ENCODE peak calls at places on chromosome 10, in four cellular contexts. One of them, this sample, is unnamed. For H3K4me1, the result is how much of the 10 kb centered on the place peaks cover.

GRCh38 chr10:67772894-67773511 is 65.0 kb downstream of the DNAJC12 start:
- DNase-seq in HCT116: no peak
- DNase-seq in Peyer's patch: no peak
- DNase-seq in lower lobe of right lung: no peak
- DNase-seq in this sample: no peak

GRCh38 chr10:110335314-110336064 is 30.8 kb upstream of the SMNDC1 start:
- DNase-seq in HCT116: no peak
- DNase-seq in Peyer's patch: no peak
- DNase-seq in lower lobe of right lung: no peak
- DNase-seq in this sample: no peak

GRCh38 chr10:66784796-66785195 is 141.0 kb upstream of the LRRTM3 start:
- DNase-seq in lower lobe of right lung: no peak
- DNase-seq in Peyer's patch: no peak
- DNase-seq in HCT116: no peak
- DNase-seq in this sample: no peak

GRCh38 chr10:22475857-22476600 is 130.7 kb downstream of the SPAG6 start:
- DNase-seq in lower lobe of right lung: no peak
- DNase-seq in HCT116: no peak
- DNase-seq in Peyer's patch: no peak
- DNase-seq in this sample: no peak

GRCh38 chr10:6091630-6092029 is 2.8 kb downstream of the RBM17 start:
- DNase-seq in HCT116: no peak
- DNase-seq in Peyer's patch: no peak
- DNase-seq in lower lobe of right lung: no peak
- DNase-seq in this sample: no peak

GRCh38 chr10:98028168-98028770 is 2.2 kb downstream of the CRTAC1 start:
- DNase-seq in Peyer's patch: no peak
- DNase-seq in lower lobe of right lung: peak
- DNase-seq in HCT116: peak
- DNase-seq in this sample: peak

GRCh38 chr10:115572740-115573455 is 479.7 kb downstream of the ATRNL1 start:
- DNase-seq in Peyer's patch: no peak
- DNase-seq in lower lobe of right lung: no peak
- DNase-seq in HCT116: peak
- DNase-seq in this sample: peak

GRCh38 chr10:52213511-52213831 is 100.6 kb upstream of the DKK1 start:
- DNase-seq in HCT116: no peak
- DNase-seq in Peyer's patch: no peak
- DNase-seq in lower lobe of right lung: no peak
- DNase-seq in this sample: peak

GRCh38 chr10:86205086-86205760 is 161.4 kb downstream of the GRID1 start:
- DNase-seq in Peyer's patch: no peak
- DNase-seq in lower lobe of right lung: no peak
- DNase-seq in HCT116: no peak
- DNase-seq in this sample: no peak

GRCh38 chr10:15485684-15486316 is 114.7 kb upstream of the FAM171A1 start:
- DNase-seq in Peyer's patch: no peak
- DNase-seq in lower lobe of right lung: no peak
- DNase-seq in HCT116: no peak
- DNase-seq in this sample: no peak

GRCh38 chr10:32155075-32155516 is 98.9 kb upstream of the KIF5B start:
- DNase-seq in Peyer's patch: no peak
- DNase-seq in lower lobe of right lung: no peak
- DNase-seq in HCT116: no peak
- DNase-seq in this sample: no peak

GRCh38 chr10:97040248-97040584 is 145.5 kb downstream of the SLIT1 start:
- DNase-seq in HCT116: no peak
- DNase-seq in lower lobe of right lung: no peak
- DNase-seq in Peyer's patch: no peak
- DNase-seq in this sample: no peak

GRCh38 chr10:50469288-50469687 is 154.5 kb downstream of the SGMS1 start:
- DNase-seq in Peyer's patch: no peak
- DNase-seq in HCT116: no peak
- DNase-seq in lower lobe of right lung: no peak
- DNase-seq in this sample: no peak

GRCh38 chr10:95562326-95562725 is 1.2 kb upstream of the SORBS1 start:
- DNase-seq in HCT116: no peak
- DNase-seq in lower lobe of right lung: no peak
- DNase-seq in Peyer's patch: no peak
- DNase-seq in this sample: no peak

GRCh38 chr10:113273151-113273876 is 279.5 kb upstream of the HABP2 start:
- DNase-seq in lower lobe of right lung: peak
- DNase-seq in Peyer's patch: no peak
- DNase-seq in HCT116: no peak
- DNase-seq in this sample: peak

GRCh38 chr10:100345570-100346330 is 1.3 kb upstream of the SCD start:
- DNase-seq in lower lobe of right lung: no peak
- DNase-seq in Peyer's patch: no peak
- DNase-seq in HCT116: no peak
- DNase-seq in this sample: peak

GRCh38 chr10:23343591-23344225 is 889 bp downstream of the C10orf67 start:
- DNase-seq in Peyer's patch: peak
- DNase-seq in lower lobe of right lung: peak
- DNase-seq in HCT116: no peak
- DNase-seq in this sample: peak

GRCh38 chr10:43461950-43462349 is 25.0 kb downstream of the ZNF487 start:
- DNase-seq in HCT116: peak
- DNase-seq in lower lobe of right lung: no peak
- DNase-seq in Peyer's patch: peak
- DNase-seq in this sample: no peak

GRCh38 chr10:133278577-133279265 is 2.1 kb upstream of the ADAM8 start:
- DNase-seq in Peyer's patch: no peak
- DNase-seq in lower lobe of right lung: peak
- DNase-seq in HCT116: no peak
- DNase-seq in this sample: no peak

GRCh38 chr10:44995914-44996633 is 4.6 kb upstream of the ZNF22 start:
- DNase-seq in Peyer's patch: peak
- DNase-seq in HCT116: no peak
- DNase-seq in lower lobe of right lung: no peak
- DNase-seq in this sample: peak

GRCh38 chr10:131089861-131090260 is 221.7 kb downstream of the TCERG1L start:
- DNase-seq in HCT116: no peak
- DNase-seq in Peyer's patch: no peak
- DNase-seq in lower lobe of right lung: no peak
- DNase-seq in this sample: no peak

GRCh38 chr10:129161184-129161583 is 305.9 kb upstream of the MGMT start:
- DNase-seq in HCT116: no peak
- DNase-seq in Peyer's patch: no peak
- DNase-seq in lower lobe of right lung: no peak
- DNase-seq in this sample: peak

GRCh38 chr10:52436664-52437063 is 122.6 kb downstream of the DKK1 start:
- DNase-seq in Peyer's patch: no peak
- DNase-seq in lower lobe of right lung: no peak
- DNase-seq in HCT116: no peak
- DNase-seq in this sample: no peak

GRCh38 chr10:82982110-82982608 is 1107.2 kb downstream of the NRG3 start:
- DNase-seq in Peyer's patch: no peak
- DNase-seq in lower lobe of right lung: no peak
- DNase-seq in HCT116: no peak
- DNase-seq in this sample: no peak

GRCh38 chr10:25245171-25245570 is 70.4 kb downstream of the GPR158 start:
- DNase-seq in lower lobe of right lung: no peak
- DNase-seq in Peyer's patch: no peak
- DNase-seq in HCT116: no peak
- DNase-seq in this sample: no peak

GRCh38 chr10:52004342-52004949 is 305.1 kb upstream of the CSTF2T start:
- DNase-seq in HCT116: peak
- DNase-seq in lower lobe of right lung: no peak
- DNase-seq in Peyer's patch: no peak
- DNase-seq in this sample: no peak

GRCh38 chr10:4655406-4655805 is 170.6 kb upstream of the AKR1E2 start:
- DNase-seq in lower lobe of right lung: no peak
- DNase-seq in HCT116: no peak
- DNase-seq in Peyer's patch: no peak
- DNase-seq in this sample: no peak

GRCh38 chr10:124183617-124184016 is 90.2 kb upstream of the CHST15 start:
- DNase-seq in lower lobe of right lung: no peak
- DNase-seq in Peyer's patch: no peak
- DNase-seq in HCT116: no peak
- DNase-seq in this sample: no peak

GRCh38 chr10:122494833-122495232 is 33.5 kb downstream of the HTRA1 start:
- DNase-seq in Peyer's patch: peak
- DNase-seq in HCT116: peak
- DNase-seq in lower lobe of right lung: peak
- DNase-seq in this sample: no peak

GRCh38 chr10:132980426-132981172 is 38.2 kb upstream of the CFAP46 start:
- DNase-seq in lower lobe of right lung: peak
- DNase-seq in Peyer's patch: no peak
- DNase-seq in HCT116: no peak
- DNase-seq in this sample: no peak

GRCh38 chr10:122276611-122277205 is 5.6 kb downstream of the BTBD16 start:
- DNase-seq in Peyer's patch: no peak
- DNase-seq in lower lobe of right lung: no peak
- DNase-seq in HCT116: peak
- DNase-seq in this sample: peak

GRCh38 chr10:119680668-119681070 is 29.5 kb downstream of the BAG3 start:
- DNase-seq in Peyer's patch: no peak
- DNase-seq in HCT116: no peak
- DNase-seq in lower lobe of right lung: no peak
- DNase-seq in this sample: no peak

DNA sequence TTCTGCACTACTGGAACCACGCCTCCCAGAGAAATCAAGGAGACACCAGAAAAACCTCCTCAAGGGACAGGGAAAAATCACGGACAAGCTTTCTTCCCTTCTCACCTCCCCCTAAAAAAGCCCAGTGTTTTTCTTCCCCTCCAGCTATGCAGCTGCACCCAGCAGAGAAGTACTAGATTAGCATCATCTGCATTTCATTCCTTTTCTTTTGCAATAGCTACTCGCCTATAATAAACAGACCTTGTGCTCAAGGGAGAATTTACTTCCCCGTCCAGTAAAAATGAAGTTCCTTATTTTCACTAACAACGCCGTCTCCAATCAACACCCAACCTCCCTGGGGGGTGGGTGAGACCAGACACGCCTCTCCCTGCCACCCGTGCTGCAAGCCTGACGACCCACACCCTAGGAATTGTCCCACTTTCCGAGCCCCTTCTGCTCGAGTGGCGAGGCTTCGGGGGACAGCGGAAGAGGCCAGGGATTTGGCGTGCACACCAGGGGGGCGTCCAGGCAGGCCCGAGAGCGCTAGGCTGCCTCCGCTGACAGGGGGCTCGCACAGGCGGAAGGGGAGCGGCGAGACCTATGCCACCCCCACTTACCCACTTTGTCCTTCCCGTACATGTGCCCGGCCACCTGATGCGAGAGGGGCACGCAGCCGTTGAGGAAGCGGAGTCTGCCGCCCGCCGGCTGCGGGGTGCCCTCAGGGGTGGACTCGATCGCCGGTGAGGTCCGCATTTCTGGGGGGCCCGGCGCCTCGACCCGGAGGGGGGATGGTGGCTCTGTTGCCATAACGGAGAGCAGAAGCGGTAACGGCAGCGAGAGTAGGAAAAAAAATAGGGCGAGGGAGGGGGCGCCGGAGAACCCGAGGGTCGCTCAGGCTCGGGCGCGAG is 625 bp downstream of the IPMK start:
- DNase-seq in HCT116: no peak
- DNase-seq in lower lobe of right lung: peak
- DNase-seq in Peyer's patch: peak
- DNase-seq in this sample: peak
- H3K4me3 ChIP-seq in HCT116: peak
- H3K4me3 ChIP-seq in lower lobe of right lung: peak
- H3K4me3 ChIP-seq in Peyer's patch: peak
- H3K4me3 ChIP-seq in this sample: peak

GRCh38 chr10:77909021-77909754 is 17.4 kb downstream of the DLG5 start:
- DNase-seq in lower lobe of right lung: no peak
- DNase-seq in HCT116: no peak
- DNase-seq in Peyer's patch: no peak
- DNase-seq in this sample: no peak

GRCh38 chr10:77911535-77912123 is 14.9 kb downstream of the DLG5 start:
- DNase-seq in lower lobe of right lung: no peak
- DNase-seq in HCT116: no peak
- DNase-seq in Peyer's patch: no peak
- DNase-seq in this sample: no peak

GRCh38 chr10:77907900-77908717 is 18.4 kb downstream of the DLG5 start:
- DNase-seq in Peyer's patch: no peak
- DNase-seq in lower lobe of right lung: no peak
- DNase-seq in HCT116: no peak
- DNase-seq in this sample: peak

GRCh38 chr10:77910524-77911145 is 15.9 kb downstream of the DLG5 start:
- DNase-seq in Peyer's patch: no peak
- DNase-seq in lower lobe of right lung: no peak
- DNase-seq in HCT116: no peak
- DNase-seq in this sample: no peak

DNA sequence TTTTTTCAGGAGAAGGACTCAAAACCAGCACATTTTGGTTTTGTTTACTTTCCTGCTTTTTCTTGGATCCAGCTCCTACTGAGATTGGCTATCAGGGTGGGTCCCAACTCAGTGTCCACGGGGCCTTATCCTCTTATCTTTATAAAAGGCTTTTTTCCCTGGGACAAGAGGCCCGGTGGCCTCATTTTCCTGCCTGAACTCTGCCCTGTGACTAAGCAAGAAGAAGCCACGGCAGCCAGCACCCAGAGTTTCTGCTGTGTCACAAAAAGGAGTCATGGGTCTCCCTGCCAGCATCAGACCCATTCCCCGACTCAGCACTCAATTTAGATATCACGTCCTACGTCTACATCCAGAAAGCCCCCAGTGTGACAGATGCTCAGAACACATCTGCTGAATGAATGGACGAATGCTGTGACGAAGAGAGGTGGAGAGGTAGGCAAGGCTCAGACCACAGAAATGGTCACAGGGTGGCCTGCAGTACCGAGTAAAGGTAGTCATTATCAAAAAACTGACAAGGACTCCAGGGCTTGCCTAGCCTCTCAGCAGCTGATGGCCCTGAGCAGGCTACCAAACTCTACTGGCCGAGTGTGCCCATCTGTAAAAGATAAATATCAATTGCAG is 16.7 kb downstream of the DLG5 start:
- DNase-seq in Peyer's patch: peak
- DNase-seq in lower lobe of right lung: no peak
- DNase-seq in HCT116: no peak
- DNase-seq in this sample: no peak
- H3K27ac ChIP-seq in Peyer's patch: peak
- H3K27ac ChIP-seq in lower lobe of right lung: no peak
- H3K27ac ChIP-seq in HCT116: no peak
- H3K27ac ChIP-seq in this sample: no peak

GRCh38 chr10:92125169-92125543 is 165.7 kb downstream of the CPEB3 start:
- DNase-seq in Peyer's patch: no peak
- DNase-seq in lower lobe of right lung: no peak
- DNase-seq in HCT116: no peak
- DNase-seq in this sample: no peak
- H3K4me1 ChIP-seq in Peyer's patch: under half
- H3K4me1 ChIP-seq in lower lobe of right lung: under half
- H3K4me1 ChIP-seq in HCT116: under half
- H3K4me1 ChIP-seq in this sample: under half

GRCh38 chr10:660413-660979 is 29.0 kb downstream of the DIP2C start:
- DNase-seq in HCT116: no peak
- DNase-seq in Peyer's patch: no peak
- DNase-seq in lower lobe of right lung: no peak
- DNase-seq in this sample: no peak

GRCh38 chr10:660980-661890 is 28.2 kb downstream of the DIP2C start:
- DNase-seq in lower lobe of right lung: no peak
- DNase-seq in HCT116: no peak
- DNase-seq in Peyer's patch: peak
- DNase-seq in this sample: peak

GRCh38 chr10:661891-662605 is 27.4 kb downstream of the DIP2C start:
- DNase-seq in HCT116: no peak
- DNase-seq in lower lobe of right lung: no peak
- DNase-seq in Peyer's patch: no peak
- DNase-seq in this sample: peak

GRCh38 chr10:656883-657282 is 32.6 kb downstream of the DIP2C start:
- DNase-seq in Peyer's patch: no peak
- DNase-seq in HCT116: no peak
- DNase-seq in lower lobe of right lung: no peak
- DNase-seq in this sample: peak

GRCh38 chr10:659710-660141 is 29.7 kb downstream of the DIP2C start:
- DNase-seq in HCT116: no peak
- DNase-seq in Peyer's patch: no peak
- DNase-seq in lower lobe of right lung: no peak
- DNase-seq in this sample: peak
- H3K4me3 ChIP-seq in HCT116: no peak
- H3K4me3 ChIP-seq in Peyer's patch: no peak
- H3K4me3 ChIP-seq in lower lobe of right lung: no peak
- H3K4me3 ChIP-seq in this sample: no peak

This sample was measured in endodermal cell.